ENCODE peak calls at places on chromosomes 6 and 20, in six cellular contexts. I is GM23338, V is H1, Q is HepG2, X is K562, E is GM12878. Y is an unnamed sample.
A peak's percentile ranks its signal among the peaks of the same experiment; 100 is the strongest.

GRCh38 chr20:59752704-59753460 is 148.5 kb downstream of the PHACTR3 start:
- DNase-seq in V (no peak), X (no peak), E (peak; percentile 26), Q (no peak), I (no peak), Y (no peak)

GRCh38 chr6:20403766-20404640 is 2.3 kb downstream of the E2F3 start:
- DNase-seq in Q (peak; percentile 52), I (peak; percentile 69), E (no peak), X (peak; percentile 93), V (peak; percentile 72), Y (no peak)

GRCh38 chr6:100965069-100965468 is 83.9 kb upstream of the ASCC3 start:
- DNase-seq in V (no peak), E (no peak), X (no peak), Q (no peak), I (no peak), Y (no peak)

GRCh38 chr6:84842526-84843161 is 78.2 kb upstream of the TBX18 start:
- DNase-seq in E (no peak), X (peak; percentile 8), V (no peak), I (no peak), Q (no peak), Y (no peak)

GRCh38 chr6:72212686-72213085 is 326.3 kb downstream of the RIMS1 start:
- DNase-seq in Q (no peak), I (no peak), V (no peak), E (no peak), X (no peak), Y (no peak)

GRCh38 chr6:10202111-10202510 is 212.8 kb downstream of the TFAP2A start:
- DNase-seq in E (no peak), V (no peak), X (no peak), Q (no peak), I (no peak), Y (no peak)

GRCh38 chr20:53660947-53661381 is 67.3 kb upstream of the ZNF217 start:
- DNase-seq in X (no peak), I (peak; percentile 54), E (no peak), V (no peak), Q (no peak), Y (no peak)

GRCh38 chr6:112241820-112242443 is 12.4 kb downstream of the LAMA4 start:
- DNase-seq in E (no peak), V (no peak), Q (no peak), I (no peak), X (no peak), Y (no peak)

GRCh38 chr6:2522521-2522920 is 228.2 kb downstream of the MYLK4 start:
- DNase-seq in I (no peak), X (no peak), Q (no peak), V (no peak), E (no peak), Y (no peak)

GRCh38 chr20:8764289-8764962 is 304.5 kb upstream of the PLCB4 start:
- DNase-seq in V (no peak), E (no peak), X (no peak), I (no peak), Q (no peak), Y (no peak)

GRCh38 chr20:52003976-52004375 is 187.6 kb downstream of the ZFP64 start:
- DNase-seq in E (no peak), Q (no peak), V (no peak), I (no peak), X (no peak), Y (no peak)

GRCh38 chr20:52004720-52005119 is 186.9 kb downstream of the ZFP64 start:
- DNase-seq in Q (no peak), E (no peak), I (no peak), V (no peak), X (no peak), Y (no peak)

GRCh38 chr20:52003415-52003814 is 188.2 kb downstream of the ZFP64 start:
- DNase-seq in X (no peak), I (no peak), E (no peak), V (no peak), Q (no peak), Y (no peak)

DNA sequence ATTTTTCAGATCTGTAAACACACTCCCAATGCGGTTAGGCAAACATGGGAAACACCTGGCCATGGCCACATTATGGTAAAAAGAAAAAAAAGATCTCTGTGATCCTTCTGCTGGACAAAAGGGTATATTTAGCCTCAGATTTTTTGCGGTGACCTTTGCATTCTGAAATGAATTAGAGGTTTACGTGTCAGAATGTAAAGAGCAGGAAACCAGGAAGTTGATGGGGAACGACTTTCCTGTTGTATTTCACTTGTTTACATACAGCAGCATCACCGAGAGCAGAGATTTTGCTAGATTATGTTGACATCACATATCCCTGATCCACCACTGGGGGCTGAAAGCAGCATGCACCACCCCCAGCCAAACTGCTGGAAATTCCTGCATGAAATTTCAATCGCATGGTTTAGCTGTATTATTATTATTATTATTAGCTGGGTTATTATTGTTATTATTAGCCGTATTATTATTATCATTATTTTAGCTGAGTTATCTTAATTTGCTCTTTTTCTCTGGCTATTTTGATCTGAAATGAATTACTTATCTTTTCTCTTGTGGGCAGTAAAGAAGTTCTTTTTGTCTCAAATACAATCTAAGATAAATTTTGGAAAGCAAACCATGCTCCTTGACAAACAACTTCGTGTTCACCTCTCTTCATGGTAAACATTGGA is 189.4 kb downstream of the ZFP64 start:
- DNase-seq in X (no peak), I (peak; percentile 51), V (no peak), E (no peak), Q (peak; percentile 92), Y (no peak)
- TF ChIP-seq CREB1 in X (no peak), I (no peak), V (no peak), E (no peak), Q (no peak), Y (no peak)

GRCh38 chr6:35728663-35729348 is 8.0 kb upstream of the ARMC12 start:
- DNase-seq in I (peak; percentile 42), E (no peak), Q (no peak), V (no peak), X (no peak), Y (no peak)
- TF ChIP-seq CREB1 in I (no peak), E (no peak), Q (no peak), V (no peak), X (no peak), Y (no peak)

GRCh38 chr6:48826884-48827701 is 636.0 kb downstream of the MMUT start:
- DNase-seq in X (no peak), E (no peak), Q (no peak), V (no peak), I (no peak), Y (no peak)
- TF ChIP-seq CREB1 in X (no peak), E (no peak), Q (no peak), V (no peak), I (no peak), Y (no peak)

DNA sequence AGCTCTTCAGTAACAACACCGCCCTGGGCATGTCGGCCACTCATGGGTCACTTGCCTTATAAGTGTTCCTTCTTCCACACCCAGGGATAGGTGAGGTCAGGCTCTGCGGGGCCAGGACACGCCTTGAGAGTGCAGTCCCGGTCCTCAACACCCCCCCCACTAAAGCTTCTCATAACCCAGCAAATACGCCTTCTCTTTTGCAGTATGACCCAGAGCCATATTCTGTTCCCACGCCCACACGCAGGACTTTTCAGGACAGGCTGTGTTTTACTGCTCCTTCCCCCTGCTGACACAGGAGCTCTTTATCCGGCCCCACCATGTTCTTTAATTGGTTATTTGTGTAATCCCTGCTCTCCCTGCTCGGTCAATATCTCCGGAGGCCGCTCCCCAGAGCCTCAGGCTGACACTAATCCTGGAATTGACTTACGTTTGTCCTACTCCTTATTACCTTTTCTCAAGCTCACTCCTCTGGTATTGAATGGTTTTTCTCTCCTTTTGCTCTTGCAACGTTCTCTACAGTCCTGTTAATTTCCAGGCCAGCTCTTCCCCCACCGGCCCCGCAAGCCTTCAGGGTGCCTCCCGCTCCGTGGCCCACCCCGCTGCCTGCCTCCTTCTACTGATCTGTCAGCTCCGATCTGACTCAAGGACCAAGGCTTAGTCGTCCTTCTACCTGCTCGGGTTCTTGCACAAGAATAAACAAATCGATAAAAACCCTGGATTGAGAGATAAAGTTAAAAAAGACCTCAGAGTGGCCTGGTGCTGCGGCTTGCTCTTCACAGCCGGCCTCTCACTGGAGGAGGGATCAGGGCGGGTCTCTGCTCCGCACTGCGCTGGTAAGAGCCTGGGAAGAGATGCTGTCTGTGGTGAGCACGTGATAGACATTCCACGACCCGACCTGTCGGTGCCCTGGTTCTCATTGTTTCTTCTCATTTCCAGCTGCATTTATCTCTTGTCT is 357.5 kb downstream of the ZFAND3 start:
- DNase-seq in Q (peak; percentile 52), I (peak; percentile 41), V (no peak), E (no peak), X (no peak), Y (no peak)
- TF ChIP-seq CREB1 in Q (no peak), I (no peak), V (no peak), E (no peak), X (no peak), Y (no peak)

Y was measured in WTC11.